ENCODE peak calls at places on chromosome 9, in four cellular contexts. W, N, D and Q are unnamed samples. For H3K4me1, the result is how much of the 10 kb centered on the place peaks cover.

GRCh38 chr9:97557606-97558095 is 56.2 kb downstream of the TMOD1 start:
- DNase-seq in W (peak), N (peak), D (no peak), Q (peak)

GRCh38 chr9:98567540-98568233 is 141.0 kb downstream of the GABBR2 start:
- DNase-seq in W (no peak), N (no peak), D (no peak), Q (no peak)

GRCh38 chr9:126682928-126683697 is 69.4 kb downstream of the LMX1B start:
- DNase-seq in W (no peak), N (peak), D (no peak), Q (no peak)

GRCh38 chr9:126919193-126919592 is 4.6 kb downstream of the RALGPS1 start:
- DNase-seq in W (no peak), N (no peak), D (no peak), Q (no peak)

GRCh38 chr9:124326378-124326777 is 68.6 kb downstream of the NEK6 start:
- DNase-seq in W (no peak), N (no peak), D (no peak), Q (no peak)

GRCh38 chr9:109164040-109164439 is 3.0 kb downstream of the FRRS1L start:
- DNase-seq in W (no peak), N (no peak), D (no peak), Q (no peak)

GRCh38 chr9:23117621-23118020 is 671.0 kb downstream of the DMRTA1 start:
- DNase-seq in W (no peak), N (no peak), D (peak), Q (no peak)

GRCh38 chr9:83196946-83197345 is 134.0 kb upstream of the RASEF start:
- DNase-seq in W (no peak), N (no peak), D (no peak), Q (no peak)

GRCh38 chr9:69175488-69175872 is 1.4 kb downstream of the TJP2 start:
- DNase-seq in W (no peak), N (no peak), D (no peak), Q (no peak)

GRCh38 chr9:25205285-25205684 is 473.0 kb downstream of the TUSC1 start:
- DNase-seq in W (no peak), N (no peak), D (no peak), Q (no peak)

GRCh38 chr9:18920141-18920611 is 112.8 kb downstream of the SAXO1 start:
- DNase-seq in W (no peak), N (no peak), D (no peak), Q (no peak)

GRCh38 chr9:9764821-9765220 is 848.0 kb downstream of the PTPRD start:
- DNase-seq in W (no peak), N (no peak), D (no peak), Q (no peak)

GRCh38 chr9:104780796-104781395 is 17.0 kb downstream of the NIPSNAP3B start:
- DNase-seq in W (no peak), N (no peak), D (peak), Q (no peak)

GRCh38 chr9:130199605-130200004 is 27.4 kb downstream of the NCS1 start:
- DNase-seq in W (no peak), N (no peak), D (peak), Q (no peak)

GRCh38 chr9:27471789-27472585 is 52.1 kb upstream of the IFNK start:
- DNase-seq in W (no peak), N (no peak), D (no peak), Q (no peak)

GRCh38 chr9:136994885-136995224 is 1.5 kb downstream of the CLIC3 start:
- DNase-seq in W (no peak), N (no peak), D (no peak), Q (no peak)
- H3K4me3 ChIP-seq in W (no peak), N (peak), D (no peak), Q (no peak)

GRCh38 chr9:37079370-37080164 is 40.8 kb upstream of the ZCCHC7 start:
- DNase-seq in W (peak), N (peak), D (peak), Q (peak)
- TF ChIP-seq POLR2A in W (peak), N (no peak), D (peak), Q (peak)

DNA sequence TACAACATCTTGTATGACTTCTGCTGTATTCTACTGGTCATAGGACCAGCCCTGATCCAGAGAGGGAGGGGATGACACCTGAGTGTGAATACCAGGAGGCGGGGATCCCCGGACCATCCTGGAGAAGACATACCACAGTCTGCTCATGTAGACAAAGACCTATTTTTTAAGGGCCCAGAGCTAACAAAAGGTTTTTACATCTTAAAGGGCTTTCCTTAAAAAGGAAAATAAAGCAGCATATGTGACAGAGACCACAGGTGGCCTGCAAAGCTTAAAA is 43.8 kb downstream of the RAPGEF1 start:
- DNase-seq in W (no peak), N (no peak), D (no peak), Q (no peak)
- H3K4me1 ChIP-seq in W (under half), N (half or more), D (under half), Q (under half)

DNA sequence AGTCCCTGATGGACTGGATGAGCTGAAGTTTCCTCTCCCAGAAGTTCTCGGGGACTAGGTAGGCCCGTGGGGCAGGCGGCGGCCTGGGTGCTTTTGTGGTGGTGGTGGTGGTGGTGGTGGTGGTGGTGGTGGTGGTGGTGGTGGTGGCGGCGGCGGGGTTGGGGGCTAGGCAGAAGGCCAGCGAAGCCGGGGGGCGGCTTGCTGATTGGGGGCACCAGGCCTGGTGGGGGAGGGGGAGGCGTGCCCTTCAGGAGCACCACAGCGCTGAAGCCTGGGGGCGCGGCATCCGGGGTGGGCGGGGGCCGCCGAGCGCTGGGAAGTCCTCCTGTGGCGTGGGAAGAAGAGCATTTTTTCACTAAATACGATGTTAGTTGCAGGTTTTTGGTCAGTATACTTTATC is 26.9 kb downstream of the SPATA31C1 start:
- DNase-seq in W (no peak), N (no peak), D (no peak), Q (no peak)
- H3K4me3 ChIP-seq in W (peak), N (no peak), D (no peak), Q (no peak)

GRCh38 chr9:17319822-17320221 is 185.0 kb downstream of the CNTLN start:
- DNase-seq in W (no peak), N (no peak), D (peak), Q (no peak)

GRCh38 chr9:17318821-17319320 is 184.0 kb downstream of the CNTLN start:
- DNase-seq in W (no peak), N (no peak), D (peak), Q (no peak)

DNA sequence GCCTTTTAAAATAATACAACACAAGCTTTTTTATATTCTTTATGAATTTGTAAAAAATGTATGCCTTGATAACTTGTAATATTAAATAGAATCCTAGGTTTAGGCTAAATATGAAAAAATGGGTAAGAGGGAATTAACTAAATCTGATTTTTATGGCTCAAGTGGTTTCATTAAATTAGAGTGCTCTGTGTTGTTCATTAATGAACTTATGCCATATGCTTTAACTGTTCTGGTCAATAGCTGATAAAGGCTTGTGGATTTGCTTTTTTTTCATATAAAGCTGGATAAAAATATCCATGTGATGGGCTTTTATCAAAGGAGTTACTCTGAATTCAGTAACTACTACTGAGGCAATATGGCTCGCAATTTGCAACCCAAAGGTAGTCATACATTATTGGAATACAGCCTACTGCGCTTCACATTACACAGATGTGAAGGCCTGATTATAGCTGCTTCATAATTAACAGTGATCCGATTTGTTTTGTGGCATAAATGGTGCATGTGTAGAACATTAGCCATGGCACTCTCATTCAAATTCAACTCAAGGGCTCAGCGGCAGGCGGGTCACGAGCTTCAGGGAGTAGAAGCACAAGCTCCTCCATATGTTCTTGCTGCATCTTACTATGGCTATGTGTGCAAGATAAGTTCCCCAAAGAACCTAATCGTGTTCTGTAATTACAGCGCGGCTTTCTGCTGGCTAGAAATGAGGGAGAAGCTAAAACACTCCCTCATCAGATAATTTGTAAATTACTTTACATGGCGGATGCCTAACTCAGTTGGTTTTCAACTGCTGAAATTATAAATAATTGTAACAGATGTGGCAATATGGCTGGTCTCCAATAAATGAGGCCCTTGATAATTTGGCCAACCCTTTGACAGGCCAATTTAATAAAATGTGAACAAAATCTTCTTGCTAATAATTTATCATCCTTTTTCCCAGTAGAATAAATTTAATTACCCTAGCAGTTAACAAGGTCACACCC is 188.3 kb downstream of the CNTLN start:
- DNase-seq in W (no peak), N (no peak), D (no peak), Q (no peak)
- TF ChIP-seq POLR2A in W (no peak), N (no peak), D (no peak), Q (no peak)

GRCh38 chr9:35845824-35846771 is 17.1 kb downstream of the TMEM8B start:
- DNase-seq in W (no peak), N (no peak), D (no peak), Q (no peak)
- H3K4me1 ChIP-seq in W (under half), N (under half), D (under half), Q (under half)

GRCh38 chr9:115118471-115119156 is 657 bp upstream of the TNC start:
- DNase-seq in W (peak), N (peak), D (peak), Q (peak)
- H3K4me3 ChIP-seq in W (peak), N (peak), D (peak), Q (peak)

DNA sequence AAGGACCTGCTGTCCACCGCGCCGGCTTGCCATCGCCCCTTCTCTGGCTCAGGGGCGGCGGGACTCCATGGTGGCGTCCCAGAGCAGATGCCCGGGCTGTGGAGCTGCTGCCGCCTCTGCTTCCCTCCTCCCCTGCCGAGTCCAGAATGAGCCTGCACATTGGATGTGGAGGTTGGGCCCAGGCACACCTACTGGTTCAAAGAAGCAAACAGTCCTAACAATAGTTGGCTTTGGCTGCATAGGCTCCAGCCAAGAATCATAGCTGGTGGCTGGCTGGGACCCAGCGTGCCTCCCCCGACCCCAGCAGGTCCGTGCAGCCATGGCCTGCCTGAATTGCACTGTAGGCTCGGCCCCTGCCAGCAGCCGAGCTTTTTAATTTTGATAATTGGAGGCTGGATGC is 25.8 kb downstream of the ADAMTSL2 start:
- DNase-seq in W (no peak), N (peak), D (no peak), Q (no peak)
- TF ChIP-seq POLR2A in W (no peak), N (no peak), D (no peak), Q (no peak)

DNA sequence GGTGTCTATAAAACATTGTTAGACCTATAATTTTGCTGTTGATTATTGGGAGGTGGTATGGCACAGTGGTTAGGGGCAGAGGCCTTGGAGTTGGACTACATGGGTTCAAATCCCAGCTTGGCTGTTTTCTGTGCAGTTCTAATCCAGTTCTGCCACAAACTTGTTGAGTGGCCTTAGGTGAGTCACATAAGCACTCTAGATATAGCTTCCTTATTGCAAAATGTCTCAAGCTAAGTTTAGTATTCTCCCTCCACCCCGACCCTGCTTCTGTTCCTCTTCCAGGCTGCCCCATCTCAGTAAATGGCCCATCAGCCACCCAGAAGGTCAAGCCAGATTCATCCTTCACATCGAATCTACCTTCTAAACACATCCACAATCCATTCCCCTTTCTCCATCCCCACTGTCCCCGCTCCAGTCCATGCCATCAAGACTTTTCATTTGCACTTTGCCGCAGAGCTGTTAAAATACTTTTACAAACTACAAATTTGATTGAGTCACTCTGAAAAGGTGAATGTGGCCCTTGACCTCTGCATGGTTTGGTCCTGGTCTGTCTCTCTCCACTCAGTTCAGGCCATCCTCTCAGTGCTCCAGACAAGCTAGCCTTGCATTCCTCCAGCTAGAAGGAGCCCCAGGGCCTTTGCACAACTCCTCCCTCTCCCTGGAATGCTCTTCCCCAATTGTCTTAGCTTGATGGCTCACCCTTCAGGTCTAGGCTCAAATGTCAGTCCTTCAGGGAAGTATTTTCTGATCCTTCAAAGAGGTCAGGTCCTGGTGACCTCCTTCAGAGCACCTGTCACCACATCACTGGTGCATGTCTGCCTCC is 10.0 kb upstream of the HDHD3 start:
- DNase-seq in W (no peak), N (no peak), D (no peak), Q (no peak)
- H3K4me1 ChIP-seq in W (under half), N (under half), D (under half), Q (under half)

DNA sequence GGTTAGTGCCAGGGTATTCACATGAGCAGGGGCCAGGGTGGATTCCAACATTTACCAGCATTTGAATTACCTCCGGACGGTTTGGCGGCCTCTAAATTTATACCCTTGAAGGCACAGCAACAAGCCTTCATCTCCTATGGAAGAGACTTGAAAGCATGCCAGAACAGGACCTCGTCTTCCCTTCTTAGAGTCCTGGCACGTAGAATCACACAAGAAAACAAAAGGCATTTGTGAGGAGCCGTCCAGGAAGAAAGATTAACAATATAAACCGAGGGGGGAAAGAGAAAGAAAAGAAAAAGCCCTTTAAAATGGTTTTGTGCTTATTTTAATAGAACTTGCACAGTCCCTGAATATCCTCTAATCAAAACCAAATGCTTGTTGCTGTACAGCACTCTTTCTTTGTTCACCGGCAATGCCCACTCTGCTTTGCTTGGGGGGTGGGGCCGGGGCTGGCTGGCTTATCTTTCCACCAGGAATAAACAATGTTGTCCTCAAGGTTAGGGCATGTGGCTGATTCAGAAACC is 575.8 kb upstream of the ZNF462 start:
- DNase-seq in W (no peak), N (no peak), D (no peak), Q (no peak)
- H3K4me3 ChIP-seq in W (peak), N (peak), D (no peak), Q (no peak)